ENCODE peak calls at places on chromosomes 4 and X, in five cellular contexts. T is GM23338, R is Panc1, J is K562, P is HCT116. F is an unnamed sample.

GRCh38 chr4:85744950-85745349 is 270.0 kb downstream of the ARHGAP24 start:
- DNase-seq in T (no peak), R (no peak), J (no peak), P (peak), F (no peak)

GRCh38 chrX:149151805-149152757 is 353.0 kb downstream of the IDS start:
- DNase-seq in T (no peak), R (no peak), J (no peak), P (no peak), F (no peak)

GRCh38 chr4:79290376-79290775 is 35.5 kb downstream of the NAA11 start:
- DNase-seq in T (no peak), R (no peak), J (no peak), P (no peak), F (no peak)

GRCh38 chr4:165208741-165209388 is 1.5 kb downstream of the KLHL2 start:
- DNase-seq in T (no peak), R (no peak), J (peak), P (no peak), F (no peak)

GRCh38 chr4:79906996-79907395 is 166.0 kb downstream of the ANTXR2 start:
- DNase-seq in T (no peak), R (no peak), J (no peak), P (no peak), F (no peak)

GRCh38 chrX:39504850-39505259 is 592.9 kb downstream of the BCOR start:
- DNase-seq in T (no peak), R (no peak), J (no peak), P (no peak), F (no peak)

GRCh38 chr4:70772929-70773555 is 51.3 kb downstream of the RUFY3 start:
- DNase-seq in T (no peak), R (no peak), J (no peak), P (no peak), F (no peak)

GRCh38 chrX:103565752-103566151 is 19.6 kb upstream of the TCEAL4 start:
- DNase-seq in T (no peak), R (no peak), J (no peak), P (no peak), F (no peak)

GRCh38 chrX:155056877-155057792 is 13.8 kb downstream of the CMC4 start:
- DNase-seq in T (peak), R (no peak), J (peak), P (peak), F (peak)

GRCh38 chr4:87461281-87461700 is 38.9 kb downstream of the NUDT9 start:
- DNase-seq in T (no peak), R (no peak), J (no peak), P (no peak), F (peak)

GRCh38 chr4:40492747-40493146 is 136.9 kb downstream of the RBM47 start:
- DNase-seq in T (no peak), R (no peak), J (no peak), P (no peak), F (no peak)

GRCh38 chrX:27674491-27674890 is 84.3 kb downstream of the DCAF8L2 start:
- DNase-seq in T (no peak), R (no peak), J (no peak), P (no peak), F (no peak)

GRCh38 chr4:53688186-53688790 is 97.0 kb upstream of the LNX1 start:
- DNase-seq in T (no peak), R (no peak), J (peak), P (no peak), F (peak)

GRCh38 chrX:107117993-107118321 is 665 bp downstream of the RBM41 start:
- DNase-seq in T (no peak), R (no peak), J (peak), P (no peak), F (no peak)
- TF ChIP-seq REST in T (no peak), R (no peak), J (no peak), P (no peak), F (no peak)

GRCh38 chrX:10193587-10193986 is 36.8 kb downstream of the CLCN4 start:
- DNase-seq in T (no peak), R (no peak), J (no peak), P (no peak), F (no peak)

GRCh38 chrX:10189317-10190268 is 32.8 kb downstream of the CLCN4 start:
- DNase-seq in T (peak), R (peak), J (peak), P (peak), F (peak)

GRCh38 chrX:10187421-10187820 is 30.6 kb downstream of the CLCN4 start:
- DNase-seq in T (no peak), R (no peak), J (no peak), P (no peak), F (no peak)

GRCh38 chrX:10186355-10186754 is 29.6 kb downstream of the CLCN4 start:
- DNase-seq in T (peak), R (no peak), J (no peak), P (no peak), F (no peak)

DNA sequence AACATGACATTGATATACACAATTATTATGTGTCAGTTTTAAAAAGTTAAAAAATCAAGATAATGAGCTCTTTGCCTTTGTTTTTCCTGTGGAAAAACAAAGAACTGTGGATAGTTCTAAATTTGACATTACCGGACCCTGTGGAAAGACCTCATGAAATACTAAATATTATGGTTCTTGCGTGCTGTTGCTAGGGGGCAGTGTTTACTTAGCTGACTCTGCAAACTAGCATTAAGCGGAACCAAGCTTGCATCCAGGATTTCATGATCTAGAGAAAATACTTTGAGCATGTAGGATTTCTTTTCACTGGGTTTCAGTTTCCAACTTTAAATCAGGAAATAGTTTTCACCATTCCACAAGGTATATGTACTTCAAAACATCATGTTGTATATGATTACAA is 33.6 kb downstream of the CLCN4 start:
- DNase-seq in T (peak), R (peak), J (peak), P (peak), F (peak)
- TF ChIP-seq REST in T (no peak), R (no peak), J (no peak), P (no peak), F (no peak)

DNA sequence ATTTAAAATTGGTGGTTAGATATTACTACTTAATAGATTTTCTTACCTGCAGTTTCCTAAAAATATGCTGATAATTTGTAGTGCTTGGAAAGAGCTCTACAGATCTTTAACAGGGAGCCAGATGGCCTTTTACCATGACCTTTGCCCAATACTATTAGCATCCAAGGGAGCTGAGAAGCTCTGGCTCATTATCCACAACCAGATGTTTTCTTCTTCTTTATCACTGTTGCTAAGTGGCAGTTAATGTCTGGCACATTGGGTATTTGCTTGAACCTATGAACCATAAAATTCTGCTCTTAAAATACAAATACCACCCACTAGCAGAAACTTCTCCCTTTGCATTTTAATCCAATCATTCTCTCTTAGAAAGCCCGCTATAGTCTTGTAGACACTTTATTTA is 1480.3 kb downstream of the C4orf33 start:
- DNase-seq in T (no peak), R (no peak), J (no peak), P (no peak), F (no peak)
- TF ChIP-seq REST in T (no peak), R (no peak), J (no peak), P (no peak), F (no peak)

DNA sequence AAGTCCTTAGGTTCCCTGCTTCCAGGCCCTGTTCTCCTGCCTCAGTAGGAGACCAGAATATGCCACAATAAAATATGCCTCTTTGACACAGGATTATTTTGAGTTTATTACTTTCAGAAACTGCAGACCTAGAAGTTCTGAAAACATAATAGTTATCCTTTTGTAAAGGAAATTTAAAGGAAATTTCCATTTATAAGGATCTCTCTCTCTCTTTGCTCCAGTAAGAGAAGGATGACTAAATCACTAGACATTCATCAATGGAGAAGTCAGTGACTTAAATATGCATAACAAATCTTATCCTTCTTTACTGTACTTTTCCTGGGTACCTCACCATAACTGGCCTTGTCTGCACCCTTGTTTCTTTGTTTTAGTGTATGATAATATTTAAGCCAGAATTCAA is 28.2 kb upstream of the OPHN1 start:
- DNase-seq in T (no peak), R (no peak), J (no peak), P (no peak), F (no peak)
- TF ChIP-seq REST in T (no peak), R (no peak), J (no peak), P (no peak), F (no peak)

GRCh38 chrX:19046343-19047215 is 62.7 kb upstream of the PHKA2 start:
- DNase-seq in T (no peak), R (peak), J (no peak), P (peak), F (peak)
- TF ChIP-seq REST in T (no peak), R (no peak), J (no peak), P (no peak), F (no peak)

GRCh38 chr4:5756271-5756670 is 45.3 kb downstream of the EVC start:
- DNase-seq in T (no peak), R (no peak), J (no peak), P (no peak), F (no peak)

GRCh38 chr4:5758741-5759140 is 47.7 kb downstream of the EVC start:
- DNase-seq in T (no peak), R (peak), J (no peak), P (peak), F (peak)

GRCh38 chr4:5757091-5757490 is 46.1 kb downstream of the EVC start:
- DNase-seq in T (no peak), R (no peak), J (no peak), P (no peak), F (no peak)

GRCh38 chr4:5757954-5758353 is 47.0 kb downstream of the EVC start:
- DNase-seq in T (no peak), R (no peak), J (no peak), P (no peak), F (no peak)

DNA sequence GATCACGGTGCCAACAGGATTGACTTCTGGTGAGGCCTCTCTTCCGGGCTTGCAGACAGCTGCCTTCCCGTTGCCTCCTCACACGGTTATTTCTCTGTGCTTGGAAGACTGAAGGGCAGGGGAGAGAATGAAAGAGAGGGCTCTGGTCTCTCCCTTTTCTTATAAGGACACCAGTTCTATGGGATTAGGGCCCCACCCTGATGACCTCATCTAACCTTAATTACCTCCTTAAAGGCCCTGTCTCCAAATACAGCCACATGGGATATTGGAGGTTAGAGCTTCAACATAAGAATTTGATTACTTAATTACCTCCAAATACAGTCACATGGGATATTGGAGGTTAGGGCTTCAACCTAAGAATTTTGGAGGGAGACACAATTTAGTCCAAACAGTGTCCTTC is 46.5 kb downstream of the EVC start:
- DNase-seq in T (no peak), R (no peak), J (no peak), P (no peak), F (no peak)
- TF ChIP-seq REST in T (no peak), R (no peak), J (no peak), P (no peak), F (no peak)

GRCh38 chr4:20126906-20127305 is 124.8 kb upstream of the SLIT2 start:
- DNase-seq in T (no peak), R (no peak), J (no peak), P (no peak), F (no peak)

GRCh38 chr4:20124317-20125026 is 127.2 kb upstream of the SLIT2 start:
- DNase-seq in T (no peak), R (no peak), J (no peak), P (no peak), F (no peak)

GRCh38 chr4:20122198-20122988 is 129.3 kb upstream of the SLIT2 start:
- DNase-seq in T (no peak), R (no peak), J (no peak), P (no peak), F (no peak)

GRCh38 chr4:20127626-20128025 is 124.1 kb upstream of the SLIT2 start:
- DNase-seq in T (no peak), R (no peak), J (no peak), P (no peak), F (no peak)
- TF ChIP-seq REST in T (no peak), R (no peak), J (no peak), P (no peak), F (no peak)

GRCh38 chr4:95415346-95415771 is 133.4 kb downstream of the UNC5C start:
- DNase-seq in T (no peak), R (no peak), J (no peak), P (no peak), F (no peak)
- TF ChIP-seq REST in T (no peak), R (no peak), J (no peak), P (no peak), F (no peak)

F was measured in A549.